ENCODE peak calls at places on chromosome 19, in five cellular contexts. M, B, N, S and P are unnamed samples. For H3K9me3, the result is how much of the 10 kb centered on the place peaks cover.

GRCh38 chr19:1106841-1107654 is 3.3 kb downstream of the GPX4 start:
- DNase-seq in M (no peak), B (no peak), N (peak), S (peak), P (no peak)

GRCh38 chr19:41192574-41193419 is at the start of gene CYP2S1:
- DNase-seq in M (peak), B (peak), N (peak), S (peak), P (no peak)

GRCh38 chr19:51664997-51665396 is 18.4 kb upstream of the SIGLEC14 start:
- DNase-seq in M (no peak), B (no peak), N (no peak), S (no peak), P (no peak)

GRCh38 chr19:1183543-1184172 is 9.6 kb upstream of the SBNO2 start:
- DNase-seq in M (peak), B (no peak), N (peak), S (peak), P (no peak)

GRCh38 chr19:33296473-33297060 is 5.8 kb downstream of the CEBPA start:
- DNase-seq in M (no peak), B (no peak), N (peak), S (no peak), P (no peak)

GRCh38 chr19:43774103-43774939 is 6.5 kb downstream of the KCNN4 start:
- DNase-seq in M (no peak), B (peak), N (peak), S (peak), P (peak)

GRCh38 chr19:48511800-48512503 is at the start of gene LMTK3:
- DNase-seq in M (peak), B (peak), N (peak), S (no peak), P (no peak)

GRCh38 chr19:42919757-42920079 is 2.0 kb upstream of the PSG6 start:
- DNase-seq in M (no peak), B (peak), N (no peak), S (no peak), P (no peak)

GRCh38 chr19:31539386-31539785 is 190.2 kb upstream of the TSHZ3 start:
- DNase-seq in M (no peak), B (no peak), N (no peak), S (no peak), P (no peak)

DNA sequence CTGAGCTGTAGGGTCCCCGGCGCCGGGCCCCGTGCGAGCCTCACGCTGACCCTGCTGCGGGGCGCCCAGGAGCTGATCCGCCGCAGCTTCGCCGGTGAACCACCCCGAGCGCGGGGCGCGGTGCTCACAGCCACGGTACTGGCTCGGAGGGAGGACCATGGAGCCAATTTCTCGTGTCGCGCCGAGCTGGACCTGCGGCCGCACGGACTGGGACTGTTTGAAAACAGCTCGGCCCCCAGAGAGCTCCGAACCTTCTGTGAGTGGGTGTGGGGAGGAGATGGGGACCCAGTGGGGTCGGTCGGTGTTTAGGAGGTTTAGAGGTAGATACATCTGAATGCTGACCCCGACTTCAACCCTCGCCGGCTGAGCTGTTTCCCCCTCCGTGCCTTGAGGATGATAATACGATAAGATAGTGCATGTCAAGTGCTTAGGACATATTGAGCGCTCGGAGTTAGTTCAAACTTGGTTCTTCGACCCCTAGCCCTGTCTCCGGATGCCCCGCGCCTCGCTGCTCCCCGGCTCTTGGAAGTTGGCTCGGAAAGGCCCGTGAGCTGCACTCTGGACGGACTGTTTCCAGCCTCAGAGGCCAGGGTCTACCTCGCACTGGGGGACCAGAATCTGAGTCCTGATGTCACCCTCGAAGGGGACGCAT is 1.9 kb downstream of the ICAM5 start:
- DNase-seq in M (no peak), B (no peak), N (peak), S (no peak), P (no peak)
- H3K9me3 ChIP-seq in M (under half), B (under half), N (under half), S (under half), P (under half)

GRCh38 chr19:18044825-18045304 is 36.9 kb downstream of the ARRDC2 start:
- DNase-seq in M (no peak), B (peak), N (no peak), S (peak), P (no peak)
- TF ChIP-seq EP300 in M (no peak), B (no peak), N (no peak), S (no peak), P (no peak)

GRCh38 chr19:4436231-4436630 is 21.4 kb downstream of the UBXN6 start:
- DNase-seq in M (no peak), B (no peak), N (no peak), S (no peak), P (no peak)
- TF ChIP-seq POLR2A in M (no peak), B (no peak), N (no peak), S (no peak), P (no peak)

DNA sequence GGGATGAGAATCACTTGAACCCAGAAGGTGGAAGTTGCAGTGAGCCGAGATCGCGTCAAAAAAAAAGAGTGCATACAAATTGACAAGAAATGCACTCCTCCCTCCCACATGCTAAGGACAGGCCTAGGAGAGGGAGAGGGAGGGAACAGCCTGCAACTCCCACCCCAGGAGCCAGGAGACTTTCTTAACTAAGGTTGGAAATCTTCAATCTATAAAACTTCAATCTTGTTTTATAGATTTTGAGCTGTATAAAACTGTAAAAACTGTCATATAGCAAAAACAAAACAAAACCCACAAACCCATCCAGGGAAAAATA is 1.3 kb upstream of the SYCN start:
- DNase-seq in M (no peak), B (no peak), N (no peak), S (no peak), P (no peak)
- H3K9me3 ChIP-seq in M (under half), B (under half), N (under half), S (under half), P (under half)

GRCh38 chr19:19900574-19901444 is at the start of gene ZNF93:
- DNase-seq in M (no peak), B (peak), N (peak), S (peak), P (peak)
- TF ChIP-seq EP300 in M (no peak), B (no peak), N (no peak), S (no peak), P (no peak)

GRCh38 chr19:38385057-38385803 is 2.6 kb downstream of the GGN start:
- DNase-seq in M (no peak), B (no peak), N (peak), S (no peak), P (no peak)
- TF ChIP-seq POLR2A in M (no peak), B (peak), N (no peak), S (no peak), P (no peak)

GRCh38 chr19:53409505-53410204 is 14.7 kb downstream of the ZNF765 start:
- DNase-seq in M (no peak), B (no peak), N (no peak), S (no peak), P (no peak)
- H3K9me3 ChIP-seq in M (half or more), B (under half), N (under half), S (half or more), P (under half)

GRCh38 chr19:46192990-46193650 is 36.4 kb upstream of the IGFL1 start:
- DNase-seq in M (peak), B (peak), N (no peak), S (no peak), P (no peak)
- TF ChIP-seq EP300 in M (peak), B (peak), N (no peak), S (no peak), P (no peak)

GRCh38 chr19:16324384-16325160 is at the start of gene KLF2:
- DNase-seq in M (peak), B (peak), N (peak), S (peak), P (peak)
- TF ChIP-seq POLR2A in M (peak), B (no peak), N (peak), S (no peak), P (peak)

GRCh38 chr19:24177686-24178085 is 90.7 kb downstream of the ZNF254 start:
- DNase-seq in M (no peak), B (no peak), N (peak), S (no peak), P (no peak)
- H3K9me3 ChIP-seq in M (under half), B (under half), N (under half), S (half or more), P (under half)